ENCODE peak calls at places on chromosomes 7 and 10, in five cellular contexts. Q is SK-MEL-5, Y is pons, W is fibroblast of lung, U is GM23248. J is an unnamed sample.

GRCh38 chr7:83413831-83414230 is 235.1 kb downstream of the SEMA3E start:
- DNase-seq in Q (peak), Y (peak), W (peak), U (peak), J (no peak)

GRCh38 chr7:95095259-95096122 is 188.1 kb downstream of the PPP1R9A start:
- DNase-seq in Y (peak), Q (peak), U (no peak), W (peak), J (peak)

GRCh38 chr7:34762769-34763168 is 104.8 kb downstream of the NPSR1 start:
- DNase-seq in W (no peak), Y (no peak), U (peak), Q (no peak), J (no peak)

GRCh38 chr7:22351329-22351692 is 5.6 kb downstream of the RAPGEF5 start:
- DNase-seq in U (no peak), Q (no peak), W (no peak), Y (no peak), J (no peak)

GRCh38 chr7:41824284-41824683 is 121.4 kb upstream of the INHBA start:
- DNase-seq in W (peak), U (peak), Y (no peak), Q (no peak), J (no peak)

GRCh38 chr10:83917519-83918506 is 221.5 kb upstream of the GHITM start:
- DNase-seq in U (no peak), Y (peak), W (no peak), Q (peak), J (no peak)

GRCh38 chr10:119803264-119803663 is 69.4 kb downstream of the MCMBP start:
- DNase-seq in U (peak), Q (no peak), W (peak), Y (no peak), J (no peak)

GRCh38 chr10:77251297-77252013 is 386.2 kb downstream of the KCNMA1 start:
- DNase-seq in W (peak), Y (no peak), U (peak), Q (peak), J (no peak)

GRCh38 chr10:131937832-131938231 is 37.0 kb downstream of the PPP2R2D start:
- DNase-seq in Y (no peak), U (no peak), W (no peak), Q (no peak), J (no peak)

GRCh38 chr7:12570148-12570528 is 382 bp upstream of the SCIN start:
- DNase-seq in Q (no peak), Y (no peak), W (no peak), U (peak), J (no peak)

GRCh38 chr7:29639386-29639785 is 75.8 kb downstream of the PRR15 start:
- DNase-seq in U (no peak), Y (no peak), W (no peak), Q (no peak), J (no peak)

GRCh38 chr7:73556208-73557107 is 1.0 kb downstream of the BCL7B start:
- DNase-seq in U (peak), Y (no peak), Q (no peak), W (no peak), J (no peak)

GRCh38 chr7:15780271-15780670 is 93.8 kb upstream of the MEOX2 start:
- DNase-seq in U (peak), Q (no peak), W (peak), Y (no peak), J (no peak)

GRCh38 chr7:67723591-67723990 is 727.0 kb downstream of the TYW1 start:
- DNase-seq in W (no peak), U (no peak), Q (no peak), Y (no peak), J (no peak)

GRCh38 chr10:519716-520401 is 169.6 kb downstream of the DIP2C start:
- DNase-seq in U (no peak), W (no peak), Y (no peak), Q (no peak), J (no peak)

GRCh38 chr7:102220929-102221850 is 65.5 kb upstream of the SH2B2 start:
- DNase-seq in W (peak), Y (no peak), U (peak), Q (no peak), J (no peak)

GRCh38 chr10:110507303-110507702 is 9.6 kb downstream of the DUSP5 start:
- DNase-seq in Q (no peak), Y (no peak), U (no peak), W (no peak), J (no peak)

GRCh38 chr7:79652619-79653018 is 199.2 kb upstream of the MAGI2 start:
- DNase-seq in Q (no peak), W (peak), U (no peak), Y (no peak), J (no peak)

GRCh38 chr10:78756604-78757442 is 311.9 kb upstream of the ZMIZ1 start:
- DNase-seq in Y (peak), U (peak), W (peak), Q (peak), J (peak)

GRCh38 chr7:119720541-119720940 is 552.4 kb upstream of the KCND2 start:
- DNase-seq in Y (no peak), W (peak), U (peak), Q (peak), J (peak)

GRCh38 chr7:19984231-19984632 is 210.8 kb upstream of the TMEM196 start:
- DNase-seq in U (no peak), W (no peak), Q (peak), Y (no peak), J (no peak)

GRCh38 chr10:70480254-70480861 is 1.8 kb downstream of the PALD1 start:
- DNase-seq in Y (no peak), Q (no peak), U (no peak), W (no peak), J (no peak)

GRCh38 chr10:79981673-79982485 is 33.0 kb upstream of the SFTPD start:
- DNase-seq in Q (peak), U (peak), W (peak), Y (peak), J (peak)